ENCODE peak calls at places on chromosomes 6 and 20, in eight cellular contexts. T is islet precursor cell, I is IMR-90, N is heart left ventricle, X is HFF-Myc, W is memory B cell, F is occipital lobe, C is dermis microvascular lymphatic vessel endothelial cell. P is an unnamed sample.

GRCh38 chr20:24158271-24158670 is 169.7 kb upstream of the GGTLC1 start:
- DNase-seq in W (no peak), I (no peak), N (peak), C (no peak), X (no peak), F (no peak), T (no peak), P (no peak)

GRCh38 chr6:105041880-105042279 is 85.0 kb downstream of the LIN28B start:
- DNase-seq in I (no peak), N (no peak), C (no peak), W (no peak), T (no peak), F (no peak), X (no peak), P (no peak)

GRCh38 chr6:15623282-15624116 is 39.3 kb downstream of the DTNBP1 start:
- DNase-seq in X (no peak), N (no peak), F (no peak), C (peak), I (peak), W (no peak), T (no peak), P (no peak)

GRCh38 chr6:168557512-168557911 is 116.5 kb downstream of the SMOC2 start:
- DNase-seq in F (no peak), I (no peak), T (no peak), X (no peak), C (no peak), W (no peak), N (no peak), P (no peak)

GRCh38 chr20:50876816-50877215 is 54.4 kb downstream of the ADNP start:
- DNase-seq in I (no peak), T (no peak), F (no peak), C (no peak), W (no peak), N (no peak), X (no peak), P (no peak)

GRCh38 chr20:43749734-43750294 is 23.0 kb upstream of the GTSF1L start:
- DNase-seq in I (peak), W (peak), X (no peak), F (peak), T (peak), N (peak), C (peak), P (peak)

GRCh38 chr6:39952170-39952569 is 17.9 kb upstream of the MOCS1 start:
- DNase-seq in I (peak), T (no peak), C (no peak), W (no peak), N (no peak), F (no peak), X (no peak), P (no peak)

GRCh38 chr20:47815416-47815806 is 30.1 kb upstream of the SULF2 start:
- DNase-seq in C (no peak), I (no peak), X (no peak), N (no peak), W (no peak), T (no peak), F (no peak), P (no peak)

GRCh38 chr20:1381753-1382591 is 10.9 kb downstream of the FKBP1A start:
- DNase-seq in F (no peak), C (no peak), X (no peak), T (no peak), I (peak), W (no peak), N (peak), P (no peak)

GRCh38 chr20:6818033-6818808 is 50.7 kb downstream of the BMP2 start:
- DNase-seq in W (no peak), T (peak), I (no peak), N (no peak), X (no peak), C (no peak), F (no peak), P (no peak)

GRCh38 chr6:16591681-16592549 is 169.3 kb downstream of the ATXN1 start:
- DNase-seq in I (no peak), C (no peak), N (no peak), X (no peak), F (no peak), T (no peak), W (peak), P (no peak)

GRCh38 chr20:61437280-61438206 is 185.5 kb downstream of the CDH4 start:
- DNase-seq in I (peak), X (no peak), W (no peak), F (peak), N (peak), T (peak), C (no peak), P (no peak)

GRCh38 chr6:127858992-127859391 is 41.9 kb downstream of the THEMIS start:
- DNase-seq in T (no peak), C (no peak), X (no peak), I (no peak), W (no peak), F (no peak), N (no peak), P (no peak)

P was measured in CD8-positive, alpha-beta memory T cell.